ENCODE peak calls at places on chromosomes 1 and 21, in eight cellular contexts. X is NCI-H1092; K is anterior cingulate cortex; Y is HFF-Myc; I is NCI-H1105 treated with DMSO at 0.1 percent for 48 hours; B is activated CD8-positive, alpha-beta memory T cell treated with anti-CD3 and anti-CD28 coated beads for 4 hours; N is LHCN-M2; M is EH. R is an unnamed sample.
A peak's percentile ranks its signal among the peaks of the same experiment; 100 is the strongest.

GRCh38 chr21:18244721-18245486 is at the start of gene CHODL:
- DNase-seq in Y (no peak), B (no peak), I (no peak), X (peak; percentile 40), N (peak; percentile 0), M (no peak), K (no peak), R (no peak)

GRCh38 chr1:57784356-57784755 is 360.5 kb upstream of the DAB1 start:
- DNase-seq in M (no peak), Y (no peak), I (no peak), K (no peak), B (no peak), N (no peak), X (no peak), R (no peak)

GRCh38 chr1:206651958-206652890 is 16.9 kb downstream of the DYRK3 start:
- DNase-seq in B (no peak), N (peak; percentile 31), K (no peak), I (no peak), Y (no peak), M (peak; percentile 45), X (no peak), R (no peak)

GRCh38 chr1:25460020-25460419 is 29.3 kb downstream of the MACO1 start:
- DNase-seq in I (no peak), M (no peak), K (no peak), X (no peak), Y (no peak), B (no peak), N (no peak), R (no peak)

GRCh38 chr1:53944469-53945182 is 873 bp downstream of the IFT25 start:
- DNase-seq in N (no peak), K (no peak), I (no peak), X (no peak), M (peak; percentile 31), B (no peak), Y (no peak), R (peak; percentile 36)

GRCh38 chr1:232675898-232676297 is 46.0 kb upstream of the SIPA1L2 start:
- DNase-seq in B (no peak), Y (no peak), N (no peak), K (no peak), I (no peak), M (no peak), X (no peak), R (no peak)

GRCh38 chr1:55893155-55893554 is 678.0 kb upstream of the USP24 start:
- DNase-seq in Y (peak; percentile 37), M (peak; percentile 61), N (peak; percentile 54), K (no peak), I (peak; percentile 8), B (no peak), X (no peak), R (peak; percentile 80)

GRCh38 chr1:184253921-184254320 is 132.9 kb upstream of the C1orf21 start:
- DNase-seq in X (no peak), B (no peak), K (no peak), M (no peak), N (peak; percentile 56), I (no peak), Y (no peak), R (no peak)

GRCh38 chr1:153933420-153933819 is 10.6 kb upstream of the GATAD2B start:
- DNase-seq in M (no peak), B (no peak), K (no peak), N (no peak), X (no peak), I (no peak), Y (no peak), R (no peak)

GRCh38 chr1:23529146-23530088 is 1.6 kb downstream of the E2F2 start:
- DNase-seq in I (peak; percentile 41), K (no peak), Y (no peak), X (no peak), M (no peak), B (no peak), N (no peak), R (peak; percentile 27)

GRCh38 chr1:29673669-29674624 is 437.6 kb downstream of the PTPRU start:
- DNase-seq in X (no peak), N (peak; percentile 16), B (no peak), K (no peak), I (no peak), Y (no peak), M (no peak), R (no peak)

GRCh38 chr1:205449750-205450443 is 5.9 kb downstream of the BLACAT1 start:
- DNase-seq in N (no peak), B (no peak), Y (no peak), K (no peak), M (peak; percentile 54), I (no peak), X (no peak), R (peak; percentile 76)

GRCh38 chr1:158506369-158506987 is 34.5 kb downstream of the OR10R2 start:
- DNase-seq in B (no peak), Y (no peak), K (no peak), I (peak; percentile 34), N (peak; percentile 3), X (no peak), M (peak; percentile 14), R (peak; percentile 42)

GRCh38 chr1:3393987-3394920 is 60.2 kb upstream of the ARHGEF16 start:
- DNase-seq in Y (no peak), X (no peak), N (no peak), I (no peak), B (no peak), M (no peak), K (no peak), R (no peak)

GRCh38 chr1:232627645-232628334 is 2.1 kb downstream of the SIPA1L2 start:
- DNase-seq in Y (no peak), K (no peak), I (peak; percentile 78), N (no peak), B (no peak), X (peak; percentile 43), M (peak; percentile 12), R (peak; percentile 46)

GRCh38 chr21:30199989-30200388 is 15.9 kb downstream of the CLDN8 start:
- DNase-seq in N (no peak), I (no peak), M (no peak), Y (no peak), B (no peak), X (no peak), K (no peak), R (no peak)

GRCh38 chr1:76390451-76390850 is 315.9 kb downstream of the ST6GALNAC3 start:
- DNase-seq in I (peak; percentile 44), Y (no peak), K (peak; percentile 19), N (no peak), B (no peak), M (no peak), X (peak; percentile 56), R (no peak)

GRCh38 chr1:172746091-172746949 is 87.4 kb downstream of the FASLG start:
- DNase-seq in I (no peak), X (no peak), K (no peak), B (no peak), N (peak; percentile 100), M (peak; percentile 98), Y (peak; percentile 93), R (peak; percentile 99)

GRCh38 chr1:202164271-202165037 is 4.1 kb upstream of the PTPN7 start:
- DNase-seq in X (no peak), Y (no peak), B (peak; percentile 45), M (no peak), N (no peak), I (no peak), K (no peak), R (no peak)

GRCh38 chr1:33624261-33624990 is 152.0 kb downstream of the ZSCAN20 start:
- DNase-seq in X (no peak), M (no peak), K (no peak), B (no peak), Y (no peak), I (no peak), N (no peak), R (no peak)

GRCh38 chr1:243950166-243950565 is 100.1 kb upstream of the AKT3 start:
- DNase-seq in Y (no peak), K (no peak), B (no peak), M (peak; percentile 93), X (no peak), N (peak; percentile 84), I (no peak), R (peak; percentile 89)

GRCh38 chr1:93815738-93816110 is 63.3 kb downstream of the DNTTIP2 start:
- DNase-seq in M (no peak), B (no peak), K (no peak), Y (no peak), N (peak; percentile 33), X (no peak), I (no peak), R (peak; percentile 34)

GRCh38 chr1:156480015-156480368 is 20.6 kb downstream of the MEF2D start:
- DNase-seq in B (no peak), Y (no peak), M (no peak), X (no peak), I (no peak), N (no peak), K (no peak), R (peak; percentile 15)

R was measured in ELR.